ENCODE peak calls at places on chromosomes 4 and X, in five cellular contexts. I is breast epithelium, Y is endothelial cell of umbilical vein, W is ovary, D is esophagus muscularis mucosa. B is an unnamed sample.
A peak's percentile ranks its signal among the peaks of the same experiment; 100 is the strongest.

GRCh38 chr4:21655100-21655499 is 293.5 kb downstream of the KCNIP4 start:
- DNase-seq in Y (no peak), I (no peak), W (no peak), D (no peak), B (no peak)

GRCh38 chr4:67054901-67055300 is 490.4 kb downstream of the CENPC start:
- DNase-seq in D (no peak), W (no peak), I (no peak), Y (no peak), B (no peak)

GRCh38 chr4:19478791-19479190 is 772.9 kb upstream of the SLIT2 start:
- DNase-seq in W (no peak), I (no peak), Y (no peak), D (no peak), B (no peak)

GRCh38 chr4:70747874-70748273 is 26.1 kb downstream of the RUFY3 start:
- DNase-seq in D (no peak), W (no peak), Y (no peak), I (no peak), B (no peak)

GRCh38 chr4:10161840-10162239 is 45.2 kb upstream of the WDR1 start:
- DNase-seq in I (no peak), D (no peak), W (no peak), Y (no peak), B (no peak)

GRCh38 chrX:19388741-19389140 is 45.0 kb downstream of the PDHA1 start:
- DNase-seq in W (no peak), Y (no peak), I (no peak), D (no peak), B (no peak)

GRCh38 chr4:32199639-32200038 is 1479.5 kb downstream of the PCDH7 start:
- DNase-seq in W (no peak), Y (no peak), D (no peak), I (no peak), B (no peak)

GRCh38 chr4:168574581-168575295 is 77.9 kb downstream of the PALLD start:
- DNase-seq in Y (peak; percentile 28), D (no peak), W (no peak), I (no peak), B (no peak)

GRCh38 chr4:80471701-80472100 is 136.2 kb downstream of the CFAP299 start:
- DNase-seq in Y (no peak), W (no peak), D (no peak), I (peak; percentile 19), B (peak; percentile 78)

GRCh38 chr4:59122626-59123025 is 2012.4 kb upstream of the IGFBP7 start:
- DNase-seq in W (no peak), I (no peak), D (no peak), Y (no peak), B (no peak)
- TF ChIP-seq POLR2A in W (no peak), I (no peak), D (no peak), Y (no peak), B (no peak)

GRCh38 chr4:714087-714486 is 8.5 kb downstream of the PCGF3 start:
- DNase-seq in D (no peak), Y (no peak), I (no peak), W (no peak), B (no peak)

GRCh38 chr4:710916-711315 is 5.3 kb downstream of the PCGF3 start:
- DNase-seq in W (no peak), D (no peak), I (no peak), Y (no peak), B (no peak)

GRCh38 chr4:712093-712492 is 6.5 kb downstream of the PCGF3 start:
- DNase-seq in D (no peak), I (no peak), Y (no peak), W (no peak), B (no peak)

GRCh38 chr4:710116-710515 is 4.5 kb downstream of the PCGF3 start:
- DNase-seq in Y (no peak), W (no peak), D (no peak), I (no peak), B (no peak)

DNA sequence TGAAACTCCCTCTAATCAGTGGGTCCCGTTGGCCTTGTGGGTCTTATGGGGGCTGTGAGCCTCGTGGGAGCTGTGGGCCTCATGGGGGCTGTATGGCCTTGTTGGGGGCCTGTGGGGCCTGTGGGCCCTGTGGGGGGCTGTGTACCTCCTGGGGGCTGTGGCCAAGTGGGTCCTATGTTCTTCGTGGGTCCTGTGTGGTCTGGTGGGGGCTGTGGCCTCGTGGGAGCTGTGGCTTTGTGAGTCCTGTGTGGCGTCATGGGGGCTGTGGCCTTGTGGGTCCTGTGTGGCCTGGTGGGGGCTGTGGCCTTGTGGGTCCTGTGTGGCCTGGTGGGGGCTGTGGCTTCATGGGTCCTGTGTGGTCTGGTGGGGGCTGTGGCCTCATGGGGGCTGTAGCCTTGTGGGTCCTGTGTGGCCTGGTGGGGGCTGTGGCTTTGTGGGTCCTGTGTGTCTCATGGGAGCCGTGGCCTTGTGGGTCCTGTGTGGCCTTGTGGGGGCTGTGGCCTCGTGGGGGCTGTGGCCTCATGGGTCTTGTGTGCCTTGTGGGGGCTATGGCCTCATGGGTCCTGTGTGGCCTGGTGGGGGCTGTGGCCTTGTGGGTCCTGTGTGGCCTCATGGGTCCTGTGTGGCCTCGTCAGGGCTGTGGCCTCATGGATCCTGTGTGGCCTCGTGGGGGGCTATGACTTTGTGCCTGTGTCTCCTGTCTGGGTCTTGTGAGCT is 7.4 kb downstream of the PCGF3 start:
- DNase-seq in W (no peak), D (no peak), I (no peak), Y (no peak), B (no peak)
- H3K36me3 ChIP-seq in W (no peaks in the 10 kb centered on the region), D (no peaks in the 10 kb centered on the region), I (no peaks in the 10 kb centered on the region), Y (peaks cover 2% of the 10 kb centered on the region), B (no peaks in the 10 kb centered on the region)

DNA sequence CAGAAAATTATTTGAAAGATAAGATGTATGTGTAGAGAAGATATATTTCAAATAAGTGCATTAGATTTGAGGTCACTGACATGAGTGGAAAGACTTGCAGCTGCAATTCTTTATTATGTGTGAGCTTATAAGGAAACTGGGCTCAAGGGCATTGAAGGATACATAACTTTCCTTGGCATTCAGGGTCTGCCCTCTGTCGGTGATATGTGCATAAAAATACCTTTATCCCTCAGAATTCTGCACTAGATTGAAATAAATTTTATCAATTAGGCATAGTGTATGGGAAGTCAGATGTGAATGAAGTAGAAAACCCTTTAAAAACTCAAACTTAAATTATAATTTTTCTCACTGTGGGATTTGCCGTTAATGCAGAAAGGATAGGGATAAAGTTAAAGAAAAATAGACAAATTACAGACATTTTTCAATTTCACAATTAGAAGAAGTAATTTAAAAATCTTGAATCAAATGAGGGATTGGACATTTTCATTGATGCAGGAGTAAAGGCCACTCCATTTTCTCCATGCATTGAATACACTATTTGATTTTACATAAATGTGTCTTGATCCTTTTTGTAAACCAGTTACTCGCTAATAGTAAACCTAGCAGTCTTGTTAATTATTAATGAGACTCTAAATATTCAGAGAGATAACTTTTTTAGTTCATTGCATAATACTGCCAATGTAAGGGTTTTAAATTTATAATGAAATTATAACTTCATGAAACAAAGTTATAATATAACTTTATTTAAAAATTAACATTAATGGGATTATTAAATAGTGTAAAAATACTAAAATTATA is 21.0 kb upstream of the ETNPPL start:
- DNase-seq in D (no peak), W (no peak), Y (peak; percentile 18), I (no peak), B (no peak)
- TF ChIP-seq CTCF in D (no peak), W (no peak), Y (no peak), I (no peak), B (no peak)

GRCh38 chr4:103118171-103118570 is 18.5 kb upstream of the BDH2 start:
- DNase-seq in Y (no peak), W (no peak), I (no peak), D (no peak), B (no peak)
- TF ChIP-seq POLR2A in Y (no peak), W (no peak), I (no peak), D (no peak), B (no peak)